ENCODE peak calls at places on chromosomes 3 and 15, in four cellular contexts. One of them, this sample, is unnamed.
A peak's percentile ranks its signal among the peaks of the same experiment; 100 is the strongest.

GRCh38 chr3:105334138-105334882 is 32.4 kb upstream of the ALCAM start:
- DNase-seq in BJ: no peak
- DNase-seq in GM23338: no peak
- DNase-seq in H1: no peak
- DNase-seq in this sample: no peak

GRCh38 chr15:95262866-95263564 is 1031.7 kb downstream of the MCTP2 start:
- DNase-seq in BJ: peak; percentile 70
- DNase-seq in H1: no peak
- DNase-seq in GM23338: no peak
- DNase-seq in this sample: no peak

GRCh38 chr3:24343084-24343783 is 151.4 kb downstream of the THRB start:
- DNase-seq in BJ: no peak
- DNase-seq in H1: no peak
- DNase-seq in GM23338: no peak
- DNase-seq in this sample: no peak

GRCh38 chr3:49357466-49358216 is 512 bp downstream of the GPX1 start:
- DNase-seq in BJ: no peak
- DNase-seq in H1: peak; percentile 59
- DNase-seq in GM23338: peak; percentile 53
- DNase-seq in this sample: peak; percentile 8

GRCh38 chr15:91407237-91407889 is 307.3 kb downstream of the SV2B start:
- DNase-seq in BJ: no peak
- DNase-seq in H1: no peak
- DNase-seq in GM23338: peak; percentile 13
- DNase-seq in this sample: peak; percentile 42

GRCh38 chr15:70053703-70054229 is 44.0 kb downstream of the TLE3 start:
- DNase-seq in BJ: no peak
- DNase-seq in H1: no peak
- DNase-seq in GM23338: no peak
- DNase-seq in this sample: no peak

GRCh38 chr3:156218353-156218744 is 98.0 kb downstream of the KCNAB1 start:
- DNase-seq in BJ: no peak
- DNase-seq in GM23338: no peak
- DNase-seq in H1: no peak
- DNase-seq in this sample: no peak

GRCh38 chr3:134082582-134082981 is 52.9 kb upstream of the SLCO2A1 start:
- DNase-seq in GM23338: no peak
- DNase-seq in BJ: no peak
- DNase-seq in H1: no peak
- DNase-seq in this sample: no peak

GRCh38 chr3:187237741-187238140 is 40.5 kb downstream of the RTP1 start:
- DNase-seq in GM23338: no peak
- DNase-seq in H1: no peak
- DNase-seq in BJ: no peak
- DNase-seq in this sample: no peak

GRCh38 chr3:72791132-72791531 is 57.1 kb downstream of the SHQ1 start:
- DNase-seq in BJ: no peak
- DNase-seq in H1: no peak
- DNase-seq in GM23338: no peak
- DNase-seq in this sample: no peak

GRCh38 chr3:57019057-57019456 is 41.4 kb upstream of the SPATA12 start:
- DNase-seq in BJ: no peak
- DNase-seq in GM23338: no peak
- DNase-seq in H1: no peak
- DNase-seq in this sample: no peak

GRCh38 chr15:48433226-48433886 is 102.1 kb downstream of the DUT start:
- DNase-seq in H1: no peak
- DNase-seq in BJ: no peak
- DNase-seq in GM23338: no peak
- DNase-seq in this sample: no peak

GRCh38 chr15:40722934-40723333 is 28.0 kb downstream of the RAD51 start:
- DNase-seq in H1: no peak
- DNase-seq in GM23338: no peak
- DNase-seq in BJ: no peak
- DNase-seq in this sample: no peak

GRCh38 chr3:64355473-64355872 is 130.2 kb upstream of the PRICKLE2 start:
- DNase-seq in GM23338: no peak
- DNase-seq in BJ: no peak
- DNase-seq in H1: no peak
- DNase-seq in this sample: no peak

GRCh38 chr3:16906679-16907078 is 21.9 kb downstream of the PLCL2 start:
- DNase-seq in BJ: peak; percentile 20
- DNase-seq in GM23338: no peak
- DNase-seq in H1: no peak
- DNase-seq in this sample: no peak

GRCh38 chr3:130792241-130792640 is 45.6 kb upstream of the PIK3R4 start:
- DNase-seq in BJ: no peak
- DNase-seq in GM23338: no peak
- DNase-seq in H1: no peak
- DNase-seq in this sample: no peak

GRCh38 chr15:85746641-85747040 is 48.1 kb downstream of the KLHL25 start:
- DNase-seq in GM23338: no peak
- DNase-seq in BJ: no peak
- DNase-seq in H1: no peak
- DNase-seq in this sample: no peak

GRCh38 chr15:101310163-101310480 is 15.1 kb upstream of the SNRPA1 start:
- DNase-seq in GM23338: no peak
- DNase-seq in BJ: no peak
- DNase-seq in H1: no peak
- DNase-seq in this sample: no peak

GRCh38 chr3:134832585-134832984 is 37.5 kb downstream of the EPHB1 start:
- DNase-seq in BJ: no peak
- DNase-seq in H1: no peak
- DNase-seq in GM23338: no peak
- DNase-seq in this sample: no peak

GRCh38 chr3:149134560-149134959 is 5.1 kb downstream of the HPS3 start:
- DNase-seq in GM23338: no peak
- DNase-seq in H1: no peak
- DNase-seq in BJ: no peak
- DNase-seq in this sample: no peak

GRCh38 chr3:59862686-59863085 is 812.9 kb upstream of the CFAP20DC start:
- DNase-seq in GM23338: no peak
- DNase-seq in BJ: no peak
- DNase-seq in H1: no peak
- DNase-seq in this sample: no peak

GRCh38 chr15:90086868-90087268 is 15.4 kb downstream of the IDH2 start:
- DNase-seq in H1: peak; percentile 75
- DNase-seq in GM23338: peak; percentile 67
- DNase-seq in BJ: no peak
- DNase-seq in this sample: no peak

GRCh38 chr15:31070867-31071266 is 30.7 kb downstream of the TRPM1 start:
- DNase-seq in GM23338: no peak
- DNase-seq in H1: peak; percentile 8
- DNase-seq in BJ: no peak
- DNase-seq in this sample: no peak

GRCh38 chr3:78035020-78035660 is 995.2 kb downstream of the ROBO2 start:
- DNase-seq in H1: no peak
- DNase-seq in GM23338: peak; percentile 12
- DNase-seq in BJ: no peak
- DNase-seq in this sample: no peak

GRCh38 chr3:126390751-126391150 is 4.0 kb upstream of the CFAP100 start:
- DNase-seq in H1: no peak
- DNase-seq in GM23338: no peak
- DNase-seq in BJ: no peak
- DNase-seq in this sample: no peak

GRCh38 chr3:99659032-99659431 is 20.6 kb downstream of the COL8A1 start:
- DNase-seq in H1: no peak
- DNase-seq in BJ: peak; percentile 93
- DNase-seq in GM23338: no peak
- DNase-seq in this sample: no peak

GRCh38 chr15:85706779-85707518 is 87.8 kb downstream of the KLHL25 start:
- DNase-seq in GM23338: no peak
- DNase-seq in H1: no peak
- DNase-seq in BJ: no peak
- DNase-seq in this sample: no peak

GRCh38 chr15:57224664-57225063 is 151.6 kb upstream of the CGNL1 start:
- DNase-seq in GM23338: no peak
- DNase-seq in BJ: no peak
- DNase-seq in H1: no peak
- DNase-seq in this sample: no peak

GRCh38 chr3:134976948-134977347 is 181.9 kb downstream of the EPHB1 start:
- DNase-seq in H1: no peak
- DNase-seq in BJ: no peak
- DNase-seq in GM23338: no peak
- DNase-seq in this sample: no peak

GRCh38 chr15:81054236-81054635 is 53.5 kb downstream of the TLNRD1 start:
- DNase-seq in H1: no peak
- DNase-seq in GM23338: no peak
- DNase-seq in BJ: peak; percentile 79
- DNase-seq in this sample: no peak

GRCh38 chr3:127419140-127419539 is 131.3 kb upstream of the PRR20G start:
- DNase-seq in H1: peak; percentile 38
- DNase-seq in GM23338: no peak
- DNase-seq in BJ: no peak
- DNase-seq in this sample: no peak
- H3K27me3 ChIP-seq in H1: no peaks in the 10 kb centered on the region
- H3K27me3 ChIP-seq in GM23338: no peaks in the 10 kb centered on the region
- H3K27me3 ChIP-seq in BJ: peaks cover 19% of the 10 kb centered on the region
- H3K27me3 ChIP-seq in this sample: no peaks in the 10 kb centered on the region

GRCh38 chr3:32387512-32387911 is 4.1 kb upstream of the CMTM7 start:
- DNase-seq in GM23338: no peak
- DNase-seq in H1: no peak
- DNase-seq in BJ: no peak
- DNase-seq in this sample: no peak

GRCh38 chr3:32380097-32380496 is 11.6 kb upstream of the CMTM7 start:
- DNase-seq in BJ: no peak
- DNase-seq in H1: no peak
- DNase-seq in GM23338: no peak
- DNase-seq in this sample: no peak

GRCh38 chr3:32381922-32382321 is 9.7 kb upstream of the CMTM7 start:
- DNase-seq in GM23338: no peak
- DNase-seq in H1: no peak
- DNase-seq in BJ: no peak
- DNase-seq in this sample: no peak

GRCh38 chr3:32384938-32385337 is 6.7 kb upstream of the CMTM7 start:
- DNase-seq in GM23338: peak; percentile 52
- DNase-seq in H1: no peak
- DNase-seq in BJ: no peak
- DNase-seq in this sample: no peak

DNA sequence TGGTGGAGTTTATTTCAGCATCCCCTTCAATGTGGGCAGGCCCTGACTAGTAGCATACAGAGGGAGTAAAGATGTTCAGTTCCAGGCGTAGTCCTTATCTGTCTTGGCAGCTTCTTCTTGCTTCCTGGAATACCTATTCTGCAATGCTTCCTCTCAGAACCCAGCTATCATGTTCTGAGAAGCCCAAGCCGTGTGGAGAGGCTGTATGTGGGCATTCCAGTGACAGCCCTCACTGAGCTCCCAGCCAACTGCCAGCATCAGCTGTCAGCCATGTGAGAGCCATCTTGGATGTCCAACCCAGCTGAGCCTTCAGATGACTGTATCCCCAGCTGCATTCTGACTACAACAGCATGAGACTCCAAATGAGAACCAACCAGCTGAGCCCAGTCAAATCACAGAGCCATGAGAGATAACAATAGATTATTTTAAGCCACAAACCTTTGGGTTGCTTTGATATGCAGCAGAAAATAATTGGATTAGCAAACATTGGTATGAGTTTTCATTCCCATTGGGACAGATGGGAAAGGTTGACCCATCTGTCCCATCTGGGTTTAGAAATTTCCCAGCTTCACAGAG is 8.4 kb upstream of the CMTM7 start:
- DNase-seq in H1: no peak
- DNase-seq in BJ: no peak
- DNase-seq in GM23338: no peak
- DNase-seq in this sample: no peak
- H3K4me3 ChIP-seq in H1: no peak overlapping the region
- H3K4me3 ChIP-seq in BJ: no peak overlapping the region
- H3K4me3 ChIP-seq in GM23338: no peak overlapping the region
- H3K4me3 ChIP-seq in this sample: no peak overlapping the region

GRCh38 chr15:45129651-45130129 is at the start of the genes DUOX1 and DUOXA1:
- DNase-seq in H1: peak; percentile 79
- DNase-seq in BJ: no peak
- DNase-seq in GM23338: peak; percentile 75
- DNase-seq in this sample: no peak

GRCh38 chr15:45132844-45133560 is 3.2 kb downstream of the DUOX1 start:
- DNase-seq in GM23338: no peak
- DNase-seq in H1: no peak
- DNase-seq in BJ: no peak
- DNase-seq in this sample: no peak

GRCh38 chr15:45133561-45133920 is 3.7 kb downstream of the DUOX1 start:
- DNase-seq in BJ: no peak
- DNase-seq in GM23338: no peak
- DNase-seq in H1: no peak
- DNase-seq in this sample: no peak

GRCh38 chr15:45130291-45131000 is 652 bp downstream of the DUOX1 start:
- DNase-seq in GM23338: peak; percentile 34
- DNase-seq in BJ: no peak
- DNase-seq in H1: no peak
- DNase-seq in this sample: no peak

DNA sequence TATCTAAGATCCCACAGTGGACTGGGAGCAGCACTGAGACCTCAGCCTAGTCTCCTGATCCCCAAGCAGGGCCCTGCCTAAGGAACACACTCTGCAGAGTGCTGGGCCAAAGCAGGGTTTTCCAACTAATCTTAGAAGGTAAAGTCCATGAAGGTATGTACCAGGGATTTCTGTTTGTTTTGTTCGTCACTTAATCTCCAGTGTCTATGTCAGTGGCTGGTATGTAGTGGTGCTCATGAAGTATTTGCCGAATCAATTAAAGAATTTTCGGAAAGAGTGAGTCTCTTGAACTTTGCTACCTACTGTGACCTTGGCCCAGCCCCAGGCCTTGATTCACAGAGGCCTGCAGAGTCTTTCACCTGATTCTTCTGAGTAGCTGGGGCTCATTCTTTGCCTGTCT is 1.7 kb downstream of the DUOX1 start:
- DNase-seq in H1: no peak
- DNase-seq in BJ: no peak
- DNase-seq in GM23338: no peak
- DNase-seq in this sample: no peak
- H3K27me3 ChIP-seq in H1: peaks cover 87% of the 10 kb centered on the region
- H3K27me3 ChIP-seq in BJ: peaks cover 52% of the 10 kb centered on the region
- H3K27me3 ChIP-seq in GM23338: peaks cover 99% of the 10 kb centered on the region
- H3K27me3 ChIP-seq in this sample: peaks cover 39% of the 10 kb centered on the region

DNA sequence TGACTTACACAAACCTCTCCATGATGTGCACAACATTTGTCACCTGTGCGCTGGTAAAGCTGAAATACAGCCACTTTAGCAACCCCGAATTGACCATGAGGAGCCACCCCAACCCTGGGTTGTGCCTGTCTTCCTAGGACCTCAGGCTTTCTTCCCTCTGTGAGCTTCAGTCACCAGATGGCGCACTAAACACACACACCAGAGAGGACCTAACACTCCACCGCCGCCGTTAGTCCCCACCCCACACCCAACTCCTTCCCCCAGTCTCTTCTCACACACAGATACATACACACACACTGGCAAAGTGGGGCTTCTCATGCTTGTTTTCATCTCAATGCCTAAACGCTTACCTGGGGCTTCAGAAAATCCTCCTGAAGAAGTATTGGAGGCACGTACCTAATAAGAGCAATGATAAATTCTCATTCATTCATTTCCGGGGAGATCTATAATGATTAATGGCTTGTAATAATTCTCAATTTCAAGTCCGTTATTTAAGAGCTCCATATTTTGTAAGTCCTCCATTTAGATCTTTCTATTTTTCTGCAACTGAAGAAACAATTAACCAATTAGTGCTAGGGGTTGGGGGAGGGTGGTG is 2.1 kb upstream of the CCDC80 start:
- DNase-seq in GM23338: peak; percentile 96
- DNase-seq in H1: peak; percentile 83
- DNase-seq in BJ: no peak
- DNase-seq in this sample: peak; percentile 89
- H3K4me3 ChIP-seq in GM23338: peak overlapping the region; percentile 15
- H3K4me3 ChIP-seq in H1: no peak overlapping the region
- H3K4me3 ChIP-seq in BJ: no peak overlapping the region
- H3K4me3 ChIP-seq in this sample: no peak overlapping the region